ENCODE peak calls at places on chromosome 14, in nine cellular contexts. H is Calu3; T is brain pericyte; X is cardiac fibroblast; I is mammary epithelial cell; W is IMR-90; Z is stimulated activated CD4-positive, alpha-beta T cell treated with anti-CD3 and anti-CD28 coated beads, Interleukin-12 subunit alpha, Interleukin-12 subunit beta, amount 100 ng/mL, for 48 hours; J is fibroblast of villous mesenchyme; B is right lobe of liver. O is an unnamed sample.

GRCh38 chr14:65639216-65639615 is 226.7 kb downstream of the FUT8 start:
- DNase-seq in T (no peak), W (peak), H (no peak), I (peak), B (no peak), X (no peak), J (peak), Z (no peak), O (no peak)

GRCh38 chr14:22164616-22165015 is 424.4 kb downstream of the DAD1 start:
- DNase-seq in J (no peak), W (no peak), Z (no peak), I (peak), B (no peak), T (no peak), H (no peak), X (no peak), O (no peak)

GRCh38 chr14:103084021-103084919 is at the start of gene LBHD2:
- DNase-seq in I (no peak), T (no peak), B (no peak), Z (no peak), H (no peak), X (no peak), W (peak), J (peak), O (no peak)

GRCh38 chr14:105817971-105818711 is 291.8 kb downstream of the TMEM121 start:
- DNase-seq in J (no peak), Z (no peak), X (no peak), H (no peak), T (no peak), W (no peak), B (no peak), I (no peak), O (no peak)

GRCh38 chr14:100568998-100569733 is 18.1 kb downstream of the BEGAIN start:
- DNase-seq in X (no peak), H (no peak), T (no peak), J (no peak), W (no peak), B (no peak), I (no peak), Z (no peak), O (no peak)

GRCh38 chr14:61320806-61321384 is 484 bp upstream of the PRKCH start:
- DNase-seq in Z (no peak), J (no peak), W (no peak), X (no peak), I (no peak), B (peak), H (no peak), T (no peak), O (no peak)

GRCh38 chr14:68785817-68786490 is 6.9 kb downstream of the ZFP36L1 start:
- DNase-seq in J (peak), B (no peak), I (peak), H (no peak), Z (no peak), T (no peak), X (peak), W (no peak), O (peak)

GRCh38 chr14:102717211-102717610 is 60.0 kb upstream of the TRAF3 start:
- DNase-seq in W (no peak), T (no peak), Z (no peak), X (peak), B (no peak), H (no peak), I (no peak), J (peak), O (no peak)

GRCh38 chr14:73784065-73784987 is 67.3 kb upstream of the PTGR2 start:
- DNase-seq in J (peak), W (peak), B (no peak), I (peak), T (no peak), H (no peak), X (peak), Z (no peak), O (peak)

GRCh38 chr14:91957876-91958313 is 10.4 kb upstream of the FBLN5 start:
- DNase-seq in T (no peak), B (peak), W (no peak), Z (no peak), I (no peak), H (no peak), J (no peak), X (no peak), O (no peak)

GRCh38 chr14:101335061-101335661 is 226.1 kb upstream of the DIO3 start:
- DNase-seq in T (no peak), X (peak), J (peak), B (peak), I (no peak), Z (no peak), W (no peak), H (no peak), O (no peak)

GRCh38 chr14:104264495-104265265 is 126.3 kb downstream of the KIF26A start:
- DNase-seq in B (peak), X (no peak), Z (no peak), I (no peak), J (no peak), W (no peak), H (no peak), T (no peak), O (no peak)

GRCh38 chr14:100822921-100823320 is 3.0 kb upstream of the MEG3 start:
- DNase-seq in B (no peak), I (no peak), Z (no peak), T (no peak), W (peak), H (no peak), X (peak), J (peak), O (no peak)

GRCh38 chr14:104665663-104666522 is 23.5 kb upstream of the INF2 start:
- DNase-seq in Z (no peak), B (peak), I (peak), W (no peak), J (no peak), T (no peak), X (no peak), H (peak), O (no peak)

GRCh38 chr14:67187210-67187609 is 2.0 kb upstream of the GARIN2 start:
- DNase-seq in J (peak), Z (no peak), B (no peak), X (peak), I (peak), H (peak), W (peak), T (no peak), O (peak)

GRCh38 chr14:35112641-35113040 is 9.1 kb downstream of the PPP2R3C start:
- DNase-seq in W (no peak), X (no peak), B (no peak), T (no peak), H (no peak), Z (no peak), I (no peak), J (no peak), O (no peak)

GRCh38 chr14:61192970-61193369 is 88.2 kb downstream of the TMEM30B start:
- DNase-seq in Z (no peak), W (peak), I (no peak), J (no peak), X (no peak), H (no peak), T (no peak), B (no peak), O (no peak)

GRCh38 chr14:86781111-86781510 is 1211.9 kb downstream of the GALC start:
- DNase-seq in I (no peak), T (no peak), B (no peak), W (no peak), X (no peak), J (no peak), Z (no peak), H (no peak), O (no peak)

GRCh38 chr14:53412819-53413664 is 259.9 kb upstream of the DDHD1 start:
- DNase-seq in H (peak), Z (no peak), W (no peak), X (peak), J (no peak), B (no peak), T (no peak), I (peak), O (no peak)

GRCh38 chr14:76456200-76456599 is 80.3 kb downstream of the ESRRB start:
- DNase-seq in X (peak), I (peak), Z (peak), T (no peak), B (no peak), H (peak), W (peak), J (peak), O (peak)

GRCh38 chr14:99327050-99327449 is 55.1 kb upstream of the BCL11B start:
- DNase-seq in W (no peak), B (no peak), T (no peak), J (no peak), I (no peak), H (no peak), X (no peak), Z (no peak), O (no peak)

GRCh38 chr14:105908481-105908911 is 382.1 kb downstream of the TMEM121 start:
- DNase-seq in J (no peak), X (no peak), H (no peak), B (no peak), I (no peak), Z (no peak), W (no peak), T (no peak), O (no peak)

GRCh38 chr14:105087308-105087962 is 22.2 kb upstream of the GPR132 start:
- DNase-seq in I (peak), B (peak), H (peak), Z (no peak), W (peak), X (peak), J (peak), T (no peak), O (peak)

O was measured in AG08395.